ENCODE peak calls at places on chromosomes 12 and 14, in six cellular contexts. Q is HS-5; H is suprapubic skin; J is activated naive CD4-positive, alpha-beta T cell; U is AG10803; C is NCI-H1092 treated with DMSO at 0.1 percent for 48 hours. W is an unnamed sample.

GRCh38 chr12:87930033-87930432 is 99.2 kb downstream of the C12orf50 start:
- DNase-seq in Q (peak; percentile 60), H (no peak), J (no peak), U (peak; percentile 40), C (no peak), W (no peak)

GRCh38 chr12:108306506-108306905 is 32.6 kb downstream of the CMKLR1 start:
- DNase-seq in Q (no peak), H (no peak), J (no peak), U (no peak), C (no peak), W (no peak)

GRCh38 chr14:89681086-89682018 is 264.3 kb upstream of the FOXN3 start:
- DNase-seq in Q (no peak), H (no peak), J (no peak), U (no peak), C (no peak), W (no peak)

GRCh38 chr12:126688556-126688955 is 1578.4 kb upstream of the TMEM132C start:
- DNase-seq in Q (no peak), H (no peak), J (no peak), U (no peak), C (no peak), W (no peak)

GRCh38 chr14:22190411-22191191 is 398.4 kb downstream of the DAD1 start:
- DNase-seq in Q (no peak), H (no peak), J (no peak), U (no peak), C (no peak), W (no peak)

GRCh38 chr12:46370792-46371717 is 1.5 kb downstream of the SLC38A2 start:
- DNase-seq in Q (no peak), H (peak; percentile 94), J (peak; percentile 86), U (peak; percentile 82), C (peak; percentile 95), W (peak; percentile 78)

GRCh38 chr14:87306770-87307169 is 686.2 kb downstream of the GALC start:
- DNase-seq in Q (no peak), H (no peak), J (no peak), U (no peak), C (no peak), W (no peak)

GRCh38 chr12:3837049-3837448 is 36.1 kb downstream of the PARP11 start:
- DNase-seq in Q (no peak), H (no peak), J (no peak), U (no peak), C (peak; percentile 1), W (no peak)

GRCh38 chr12:103786201-103786600 is 54.8 kb downstream of the NT5DC3 start:
- DNase-seq in Q (no peak), H (no peak), J (no peak), U (no peak), C (no peak), W (no peak)

GRCh38 chr12:10716704-10717315 is 6.3 kb downstream of the YBX3 start:
- DNase-seq in Q (peak; percentile 68), H (peak; percentile 94), J (no peak), U (peak; percentile 87), C (no peak), W (no peak)

GRCh38 chr12:46110220-46110700 is 119.9 kb upstream of the SCAF11 start:
- DNase-seq in Q (no peak), H (no peak), J (no peak), U (no peak), C (no peak), W (no peak)

GRCh38 chr12:96263449-96263902 is 69.3 kb downstream of the ELK3 start:
- DNase-seq in Q (no peak), H (no peak), J (no peak), U (no peak), C (peak; percentile 87), W (peak; percentile 74)

GRCh38 chr12:67651380-67651695 is 2.8 kb downstream of the DYRK2 start:
- DNase-seq in Q (no peak), H (no peak), J (no peak), U (peak; percentile 60), C (no peak), W (peak; percentile 25)

GRCh38 chr12:103442822-103443221 is 52.9 kb downstream of the C12orf42 start:
- DNase-seq in Q (no peak), H (no peak), J (no peak), U (no peak), C (no peak), W (no peak)

GRCh38 chr14:44204061-44204815 is 302.8 kb downstream of the FSCB start:
- DNase-seq in Q (peak; percentile 56), H (no peak), J (no peak), U (no peak), C (no peak), W (no peak)

GRCh38 chr12:121781751-121782615 is 11.5 kb downstream of the RHOF start:
- DNase-seq in Q (no peak), H (no peak), J (no peak), U (no peak), C (no peak), W (no peak)

GRCh38 chr12:105876426-105876927 is 262.3 kb downstream of the NUAK1 start:
- DNase-seq in Q (no peak), H (no peak), J (no peak), U (peak; percentile 53), C (no peak), W (no peak)

GRCh38 chr12:6696690-6697583 is 3.7 kb downstream of the PIANP start:
- DNase-seq in Q (no peak), H (no peak), J (no peak), U (no peak), C (no peak), W (no peak)

GRCh38 chr12:95738024-95738611 is 52.4 kb downstream of the NTN4 start:
- DNase-seq in Q (no peak), H (no peak), J (no peak), U (no peak), C (no peak), W (no peak)

GRCh38 chr12:131153956-131154355 is 200.2 kb downstream of the ADGRD1 start:
- DNase-seq in Q (no peak), H (no peak), J (no peak), U (no peak), C (no peak), W (no peak)

GRCh38 chr12:56162468-56163290 is 4.5 kb downstream of the MYL6 start:
- DNase-seq in Q (no peak), H (no peak), J (no peak), U (no peak), C (no peak), W (no peak)

GRCh38 chr14:91374897-91375747 is 42.5 kb downstream of the CCDC88C start:
- DNase-seq in Q (no peak), H (no peak), J (no peak), U (no peak), C (peak; percentile 94), W (peak; percentile 88)

GRCh38 chr14:62101650-62102355 is 339.6 kb downstream of the SNAPC1 start:
- DNase-seq in Q (no peak), H (no peak), J (no peak), U (no peak), C (no peak), W (no peak)

GRCh38 chr12:2957816-2958431 is 1.3 kb upstream of the TEAD4 start:
- DNase-seq in Q (no peak), H (no peak), J (no peak), U (no peak), C (no peak), W (no peak)

GRCh38 chr12:52208424-52209165 is 16.8 kb upstream of the KRT80 start:
- DNase-seq in Q (no peak), H (no peak), J (no peak), U (no peak), C (no peak), W (no peak)

GRCh38 chr12:81224626-81225025 is 146.7 kb downstream of the ACSS3 start:
- DNase-seq in Q (no peak), H (no peak), J (no peak), U (no peak), C (no peak), W (no peak)

GRCh38 chr14:61839452-61839851 is 77.2 kb downstream of the SNAPC1 start:
- DNase-seq in Q (peak; percentile 19), H (no peak), J (no peak), U (peak; percentile 52), C (no peak), W (no peak)

GRCh38 chr12:2845280-2845679 is 10.4 kb upstream of the NRIP2 start:
- DNase-seq in Q (no peak), H (no peak), J (no peak), U (peak; percentile 47), C (no peak), W (no peak)